ENCODE peak calls at places on chromosomes 6 and 20, in eight cellular contexts. U is cerebellar cortex; Z is stomach; Q is stimulated activated naive CD8-positive, alpha-beta T cell treated with anti-CD3 and anti-CD28 coated beads, Interleukin-15, Interleukin-2, amounts not matched to agents 100 U/mL and 50 U/mL, for 24 hours; P is heart right ventricle; L is globus pallidus; H is dermis blood vessel endothelial cell; B is right lobe of liver. F is an unnamed sample.

GRCh38 chr6:118783931-118784528 is 109.9 kb upstream of the ASF1A start:
- DNase-seq in U (peak; percentile 77), Z (no peak), Q (no peak), P (no peak), L (no peak), H (no peak), B (no peak), F (no peak)

GRCh38 chr20:59891581-59891980 is 41.9 kb downstream of the SYCP2 start:
- DNase-seq in U (no peak), Z (no peak), Q (no peak), P (no peak), L (no peak), H (no peak), B (no peak), F (no peak)

GRCh38 chr6:82741996-82742385 is 323.6 kb downstream of the UBE3D start:
- DNase-seq in U (no peak), Z (no peak), Q (no peak), P (no peak), L (no peak), H (no peak), B (no peak), F (no peak)

GRCh38 chr6:155259202-155259601 is 4.6 kb upstream of the CLDN20 start:
- DNase-seq in U (peak; percentile 77), Z (no peak), Q (no peak), P (no peak), L (peak; percentile 22), H (no peak), B (no peak), F (no peak)

GRCh38 chr6:131861356-131861755 is 53.5 kb downstream of the ENPP1 start:
- DNase-seq in U (no peak), Z (no peak), Q (no peak), P (no peak), L (no peak), H (no peak), B (no peak), F (no peak)

GRCh38 chr6:116265081-116265829 is 11.4 kb upstream of the TSPYL4 start:
- DNase-seq in U (no peak), Z (peak; percentile 64), Q (no peak), P (peak; percentile 54), L (no peak), H (no peak), B (no peak), F (no peak)

GRCh38 chr6:125947581-125947980 is 9.0 kb upstream of the HINT3 start:
- DNase-seq in U (no peak), Z (peak; percentile 53), Q (no peak), P (no peak), L (no peak), H (peak; percentile 22), B (no peak), F (no peak)

GRCh38 chr20:361562-361961 is 14.7 kb downstream of the NRSN2 start:
- DNase-seq in U (no peak), Z (no peak), Q (no peak), P (no peak), L (no peak), H (no peak), B (no peak), F (no peak)

GRCh38 chr20:6828794-6829423 is 61.4 kb downstream of the BMP2 start:
- DNase-seq in U (peak; percentile 26), Z (peak; percentile 78), Q (peak; percentile 44), P (peak; percentile 15), L (peak; percentile 60), H (peak; percentile 85), B (peak; percentile 46), F (peak; percentile 80)

GRCh38 chr6:135946674-135947073 is 95.2 kb downstream of the PDE7B start:
- DNase-seq in U (no peak), Z (no peak), Q (no peak), P (no peak), L (no peak), H (no peak), B (no peak), F (no peak)

GRCh38 chr20:57251344-57251743 is 15.1 kb downstream of the BMP7 start:
- DNase-seq in U (no peak), Z (no peak), Q (peak; percentile 13), P (no peak), L (no peak), H (no peak), B (no peak), F (no peak)

GRCh38 chr6:98716341-98716740 is 118.0 kb upstream of the POU3F2 start:
- DNase-seq in U (no peak), Z (no peak), Q (no peak), P (no peak), L (no peak), H (no peak), B (no peak), F (no peak)

GRCh38 chr6:105259912-105260889 is 80.4 kb upstream of the POPDC3 start:
- DNase-seq in U (no peak), Z (no peak), Q (peak; percentile 5), P (no peak), L (no peak), H (no peak), B (no peak), F (no peak)

GRCh38 chr6:81683928-81684327 is 68.6 kb downstream of the TENT5A start:
- DNase-seq in U (no peak), Z (no peak), Q (no peak), P (no peak), L (no peak), H (no peak), B (no peak), F (no peak)

GRCh38 chr6:170516783-170517616 is 36.1 kb downstream of the PSMB1 start:
- DNase-seq in U (peak; percentile 42), Z (peak; percentile 52), Q (peak; percentile 28), P (no peak), L (peak; percentile 27), H (peak; percentile 81), B (peak; percentile 43), F (peak; percentile 34)

GRCh38 chr6:2861071-2861821 is 19.6 kb upstream of the SERPINB1 start:
- DNase-seq in U (no peak), Z (no peak), Q (no peak), P (no peak), L (no peak), H (no peak), B (no peak), F (no peak)

GRCh38 chr6:127971945-127972391 is 71.1 kb upstream of the THEMIS start:
- DNase-seq in U (no peak), Z (no peak), Q (no peak), P (no peak), L (no peak), H (peak; percentile 45), B (no peak), F (no peak)

GRCh38 chr6:35733633-35734032 is 3.2 kb upstream of the ARMC12 start:
- DNase-seq in U (no peak), Z (peak; percentile 42), Q (no peak), P (no peak), L (no peak), H (no peak), B (no peak), F (no peak)

GRCh38 chr6:17730078-17730704 is 23.5 kb upstream of the NUP153 start:
- DNase-seq in U (no peak), Z (no peak), Q (no peak), P (no peak), L (no peak), H (no peak), B (no peak), F (no peak)

GRCh38 chr6:116616757-116617093 is 446 bp downstream of the RSPH4A start:
- DNase-seq in U (no peak), Z (no peak), Q (peak; percentile 17), P (peak; percentile 15), L (no peak), H (no peak), B (peak; percentile 27), F (peak; percentile 13)

GRCh38 chr6:39317256-39317655 is 3.0 kb upstream of the KCNK17 start:
- DNase-seq in U (no peak), Z (no peak), Q (no peak), P (no peak), L (no peak), H (no peak), B (no peak), F (no peak)

F was measured in Ammon's horn.